ENCODE peak calls at places on chromosomes 12 and 14, in four cellular contexts. One of them, this sample, is unnamed.

GRCh38 chr14:92971601-92972180 is 48.7 kb downstream of the CHGA start:
- DNase-seq in cardiac fibroblast: no peak
- DNase-seq in endothelial cell: no peak
- DNase-seq in type B pancreatic cell: no peak
- DNase-seq in this sample: no peak

GRCh38 chr12:76714861-76715260 is 49.1 kb upstream of the ZDHHC17 start:
- DNase-seq in type B pancreatic cell: no peak
- DNase-seq in cardiac fibroblast: no peak
- DNase-seq in endothelial cell: no peak
- DNase-seq in this sample: no peak

GRCh38 chr12:84911331-84912190 is 1.0 kb downstream of the SLC6A15 start:
- DNase-seq in type B pancreatic cell: peak; percentile 75
- DNase-seq in endothelial cell: peak; percentile 74
- DNase-seq in cardiac fibroblast: peak; percentile 88
- DNase-seq in this sample: peak; percentile 90

GRCh38 chr12:57280234-57281062 is 29.5 kb upstream of the STAC3 start:
- DNase-seq in type B pancreatic cell: no peak
- DNase-seq in cardiac fibroblast: peak; percentile 96
- DNase-seq in endothelial cell: no peak
- DNase-seq in this sample: peak; percentile 90

GRCh38 chr12:39431797-39432196 is 11.1 kb downstream of the KIF21A start:
- DNase-seq in cardiac fibroblast: no peak
- DNase-seq in type B pancreatic cell: no peak
- DNase-seq in endothelial cell: no peak
- DNase-seq in this sample: no peak

GRCh38 chr12:88036368-88036965 is 7.3 kb upstream of the C12orf50 start:
- DNase-seq in type B pancreatic cell: no peak
- DNase-seq in endothelial cell: no peak
- DNase-seq in cardiac fibroblast: peak; percentile 61
- DNase-seq in this sample: peak; percentile 55

GRCh38 chr14:51638071-51638944 is 13.4 kb upstream of the FRMD6 start:
- DNase-seq in type B pancreatic cell: no peak
- DNase-seq in cardiac fibroblast: peak; percentile 59
- DNase-seq in endothelial cell: no peak
- DNase-seq in this sample: peak; percentile 38

GRCh38 chr12:117671734-117672133 is 297.1 kb downstream of the KSR2 start:
- DNase-seq in type B pancreatic cell: no peak
- DNase-seq in endothelial cell: peak; percentile 71
- DNase-seq in cardiac fibroblast: no peak
- DNase-seq in this sample: peak; percentile 52

GRCh38 chr12:124120718-124121117 is 147.7 kb downstream of the ZNF664 start:
- DNase-seq in type B pancreatic cell: no peak
- DNase-seq in endothelial cell: no peak
- DNase-seq in cardiac fibroblast: no peak
- DNase-seq in this sample: no peak

GRCh38 chr12:57005980-57006808 is at the start of gene ZBTB39:
- DNase-seq in endothelial cell: peak; percentile 84
- DNase-seq in type B pancreatic cell: peak; percentile 78
- DNase-seq in cardiac fibroblast: peak; percentile 36
- DNase-seq in this sample: peak; percentile 52

GRCh38 chr14:43135877-43136411 is 1371.1 kb downstream of the FSCB start:
- DNase-seq in cardiac fibroblast: no peak
- DNase-seq in endothelial cell: no peak
- DNase-seq in type B pancreatic cell: no peak
- DNase-seq in this sample: no peak

GRCh38 chr12:47704719-47705118 is 1.1 kb downstream of the RPAP3 start:
- DNase-seq in endothelial cell: no peak
- DNase-seq in type B pancreatic cell: no peak
- DNase-seq in cardiac fibroblast: no peak
- DNase-seq in this sample: no peak

GRCh38 chr14:64826333-64826732 is 53.4 kb downstream of the SPTB start:
- DNase-seq in type B pancreatic cell: no peak
- DNase-seq in endothelial cell: no peak
- DNase-seq in cardiac fibroblast: peak; percentile 14
- DNase-seq in this sample: no peak

GRCh38 chr12:79174656-79175055 is 310.1 kb downstream of the SYT1 start:
- DNase-seq in type B pancreatic cell: no peak
- DNase-seq in endothelial cell: no peak
- DNase-seq in cardiac fibroblast: peak; percentile 83
- DNase-seq in this sample: peak; percentile 50
- TF ChIP-seq CTCF in type B pancreatic cell: peak; percentile 53
- TF ChIP-seq CTCF in endothelial cell: no peak
- TF ChIP-seq CTCF in cardiac fibroblast: peak; percentile 46
- TF ChIP-seq CTCF in this sample: peak; percentile 49

GRCh38 chr12:52169886-52170285 is 21.9 kb downstream of the KRT80 start:
- DNase-seq in endothelial cell: no peak
- DNase-seq in type B pancreatic cell: no peak
- DNase-seq in cardiac fibroblast: no peak
- DNase-seq in this sample: no peak

GRCh38 chr12:52172956-52173355 is 18.9 kb downstream of the KRT80 start:
- DNase-seq in type B pancreatic cell: no peak
- DNase-seq in cardiac fibroblast: no peak
- DNase-seq in endothelial cell: no peak
- DNase-seq in this sample: no peak

GRCh38 chr12:52170827-52171226 is 21.0 kb downstream of the KRT80 start:
- DNase-seq in type B pancreatic cell: no peak
- DNase-seq in endothelial cell: no peak
- DNase-seq in cardiac fibroblast: no peak
- DNase-seq in this sample: no peak

GRCh38 chr12:52173526-52173925 is 18.3 kb downstream of the KRT80 start:
- DNase-seq in type B pancreatic cell: no peak
- DNase-seq in endothelial cell: no peak
- DNase-seq in cardiac fibroblast: no peak
- DNase-seq in this sample: no peak

GRCh38 chr12:52171950-52172512 is 19.8 kb downstream of the KRT80 start:
- DNase-seq in type B pancreatic cell: no peak
- DNase-seq in cardiac fibroblast: peak; percentile 65
- DNase-seq in endothelial cell: peak; percentile 53
- DNase-seq in this sample: peak; percentile 80
- TF ChIP-seq CTCF in type B pancreatic cell: peak; percentile 47
- TF ChIP-seq CTCF in cardiac fibroblast: peak; percentile 46
- TF ChIP-seq CTCF in endothelial cell: peak; percentile 30
- TF ChIP-seq CTCF in this sample: peak; percentile 39

GRCh38 chr14:105844047-105844630 is 317.8 kb downstream of the TMEM121 start:
- DNase-seq in cardiac fibroblast: no peak
- DNase-seq in endothelial cell: no peak
- DNase-seq in type B pancreatic cell: no peak
- DNase-seq in this sample: no peak

GRCh38 chr14:105840266-105841021 is 314.1 kb downstream of the TMEM121 start:
- DNase-seq in cardiac fibroblast: no peak
- DNase-seq in endothelial cell: no peak
- DNase-seq in type B pancreatic cell: no peak
- DNase-seq in this sample: no peak

GRCh38 chr14:105843444-105844046 is 317.2 kb downstream of the TMEM121 start:
- DNase-seq in type B pancreatic cell: no peak
- DNase-seq in cardiac fibroblast: no peak
- DNase-seq in endothelial cell: no peak
- DNase-seq in this sample: no peak

GRCh38 chr14:105841022-105842009 is 314.9 kb downstream of the TMEM121 start:
- DNase-seq in type B pancreatic cell: no peak
- DNase-seq in endothelial cell: no peak
- DNase-seq in cardiac fibroblast: no peak
- DNase-seq in this sample: no peak

GRCh38 chr14:105842105-105842504 is 315.7 kb downstream of the TMEM121 start:
- DNase-seq in endothelial cell: no peak
- DNase-seq in cardiac fibroblast: no peak
- DNase-seq in type B pancreatic cell: no peak
- DNase-seq in this sample: no peak
- TF ChIP-seq CTCF in endothelial cell: no peak
- TF ChIP-seq CTCF in cardiac fibroblast: no peak
- TF ChIP-seq CTCF in type B pancreatic cell: no peak
- TF ChIP-seq CTCF in this sample: no peak

DNA sequence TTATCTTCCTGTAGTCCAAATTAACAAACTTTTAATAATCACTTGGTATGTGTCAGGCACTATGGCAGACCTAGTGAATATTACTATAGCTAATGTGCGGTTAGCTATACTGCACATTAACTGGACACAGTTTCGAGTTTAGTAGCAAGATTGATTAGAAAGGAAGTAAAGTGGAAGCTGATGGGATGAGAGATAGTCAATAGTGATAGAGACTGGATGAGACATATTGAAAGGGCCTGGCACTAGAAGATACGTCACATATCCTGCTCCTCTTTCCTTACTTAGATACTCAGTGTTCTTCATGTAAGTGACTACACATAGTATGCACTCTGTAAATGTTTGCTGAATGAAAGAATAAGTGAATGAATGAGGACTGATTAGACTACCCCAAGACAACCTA is 5.5 kb downstream of the TBK1 start:
- DNase-seq in endothelial cell: no peak
- DNase-seq in cardiac fibroblast: no peak
- DNase-seq in type B pancreatic cell: no peak
- DNase-seq in this sample: no peak
- TF ChIP-seq CTCF in endothelial cell: no peak
- TF ChIP-seq CTCF in cardiac fibroblast: no peak
- TF ChIP-seq CTCF in type B pancreatic cell: no peak
- TF ChIP-seq CTCF in this sample: no peak

GRCh38 chr14:32013083-32013482 is 64.0 kb upstream of the ARHGAP5 start:
- DNase-seq in cardiac fibroblast: no peak
- DNase-seq in type B pancreatic cell: no peak
- DNase-seq in endothelial cell: no peak
- DNase-seq in this sample: no peak
- TF ChIP-seq CTCF in cardiac fibroblast: no peak
- TF ChIP-seq CTCF in type B pancreatic cell: peak; percentile 59
- TF ChIP-seq CTCF in endothelial cell: no peak
- TF ChIP-seq CTCF in this sample: no peak

GRCh38 chr14:67228325-67228984 is 12.8 kb upstream of the PALS1 start:
- DNase-seq in endothelial cell: no peak
- DNase-seq in type B pancreatic cell: no peak
- DNase-seq in cardiac fibroblast: peak; percentile 36
- DNase-seq in this sample: peak; percentile 36
- TF ChIP-seq CTCF in endothelial cell: no peak
- TF ChIP-seq CTCF in type B pancreatic cell: no peak
- TF ChIP-seq CTCF in cardiac fibroblast: no peak
- TF ChIP-seq CTCF in this sample: no peak

GRCh38 chr14:104688755-104689619 is at the start of gene INF2:
- DNase-seq in endothelial cell: peak; percentile 58
- DNase-seq in type B pancreatic cell: no peak
- DNase-seq in cardiac fibroblast: peak; percentile 72
- DNase-seq in this sample: peak; percentile 76
- TF ChIP-seq CTCF in endothelial cell: no peak
- TF ChIP-seq CTCF in type B pancreatic cell: peak; percentile 29
- TF ChIP-seq CTCF in cardiac fibroblast: no peak
- TF ChIP-seq CTCF in this sample: no peak

DNA sequence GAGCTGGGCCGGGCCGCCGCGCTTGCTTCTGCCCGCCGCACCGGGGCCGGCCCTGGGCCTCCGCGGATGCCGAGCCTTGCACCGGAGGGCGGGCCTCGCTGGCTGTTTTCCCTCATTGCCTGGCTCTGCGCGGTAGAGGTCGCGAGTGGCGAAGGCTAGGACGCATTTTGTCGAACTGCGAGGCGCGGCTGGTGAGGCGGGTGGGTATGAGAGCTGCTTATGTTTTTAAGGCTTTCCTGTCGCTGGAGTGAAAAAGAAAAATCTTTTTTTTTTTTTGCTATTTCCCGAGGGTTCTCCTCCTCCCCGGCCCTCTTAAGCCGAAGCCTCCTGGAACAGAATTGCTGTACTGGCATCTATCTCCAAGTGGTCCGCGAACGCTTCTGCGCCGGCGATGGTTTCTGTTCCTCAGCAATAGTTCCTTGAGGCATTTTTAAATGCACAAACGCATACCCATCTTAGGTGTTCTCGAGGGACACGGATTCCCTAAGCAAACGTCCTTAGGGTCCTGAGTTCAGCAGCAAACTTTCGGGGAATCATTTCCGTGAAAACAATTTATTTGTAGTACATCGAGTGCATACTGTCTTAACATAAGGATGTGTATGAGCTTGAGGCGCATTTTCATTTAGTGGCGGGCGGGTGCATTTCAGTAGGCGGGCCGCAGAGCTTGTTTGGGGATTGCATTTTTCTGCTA is 631 bp downstream of the RESF1 start:
- DNase-seq in endothelial cell: peak; percentile 57
- DNase-seq in type B pancreatic cell: no peak
- DNase-seq in cardiac fibroblast: peak; percentile 74
- DNase-seq in this sample: peak; percentile 60
- TF ChIP-seq CTCF in endothelial cell: no peak
- TF ChIP-seq CTCF in type B pancreatic cell: peak; percentile 54
- TF ChIP-seq CTCF in cardiac fibroblast: peak; percentile 6
- TF ChIP-seq CTCF in this sample: peak; percentile 6